ENCODE peak calls at places on chromosomes 1 and 21, in seven cellular contexts. One of them, this sample, is unnamed.

GRCh38 chr1:145740269-145740668 is 21.0 kb downstream of the CD160 start:
- DNase-seq in T-cell: no peak
- DNase-seq in Right ventricle myocardium superior: no peak
- DNase-seq in BE2C: no peak
- DNase-seq in adrenal gland: no peak
- DNase-seq in KG1: no peak
- DNase-seq in NCI-H1092 treated with DMSO at 0.1 percent for 48 hours: no peak
- DNase-seq in this sample: no peak

GRCh38 chr1:192609110-192610079 is 26.6 kb upstream of the RGS13 start:
- DNase-seq in adrenal gland: peak
- DNase-seq in Right ventricle myocardium superior: peak
- DNase-seq in T-cell: peak
- DNase-seq in BE2C: no peak
- DNase-seq in NCI-H1092 treated with DMSO at 0.1 percent for 48 hours: no peak
- DNase-seq in KG1: peak
- DNase-seq in this sample: peak

GRCh38 chr1:47572731-47573505 is 135.1 kb downstream of the FOXD2 start:
- DNase-seq in T-cell: no peak
- DNase-seq in adrenal gland: no peak
- DNase-seq in Right ventricle myocardium superior: no peak
- DNase-seq in BE2C: no peak
- DNase-seq in KG1: no peak
- DNase-seq in NCI-H1092 treated with DMSO at 0.1 percent for 48 hours: no peak
- DNase-seq in this sample: no peak

GRCh38 chr1:81590171-81590570 is 210.6 kb upstream of the ADGRL2 start:
- DNase-seq in adrenal gland: no peak
- DNase-seq in T-cell: no peak
- DNase-seq in NCI-H1092 treated with DMSO at 0.1 percent for 48 hours: no peak
- DNase-seq in KG1: no peak
- DNase-seq in BE2C: no peak
- DNase-seq in Right ventricle myocardium superior: no peak
- DNase-seq in this sample: no peak

GRCh38 chr1:53198241-53198651 is 1.6 kb downstream of the CPT2 start:
- DNase-seq in Right ventricle myocardium superior: no peak
- DNase-seq in NCI-H1092 treated with DMSO at 0.1 percent for 48 hours: no peak
- DNase-seq in T-cell: no peak
- DNase-seq in BE2C: no peak
- DNase-seq in adrenal gland: no peak
- DNase-seq in KG1: no peak
- DNase-seq in this sample: peak

GRCh38 chr1:31376374-31377134 is 3.7 kb upstream of the FABP3 start:
- DNase-seq in T-cell: no peak
- DNase-seq in adrenal gland: no peak
- DNase-seq in BE2C: peak
- DNase-seq in NCI-H1092 treated with DMSO at 0.1 percent for 48 hours: no peak
- DNase-seq in KG1: no peak
- DNase-seq in Right ventricle myocardium superior: no peak
- DNase-seq in this sample: peak

GRCh38 chr1:67629370-67630075 is 55.5 kb upstream of the GADD45A start:
- DNase-seq in adrenal gland: no peak
- DNase-seq in NCI-H1092 treated with DMSO at 0.1 percent for 48 hours: no peak
- DNase-seq in T-cell: no peak
- DNase-seq in KG1: no peak
- DNase-seq in BE2C: no peak
- DNase-seq in Right ventricle myocardium superior: no peak
- DNase-seq in this sample: no peak

GRCh38 chr1:37471345-37472231 is 2.8 kb upstream of the ZC3H12A start:
- DNase-seq in NCI-H1092 treated with DMSO at 0.1 percent for 48 hours: peak
- DNase-seq in adrenal gland: peak
- DNase-seq in T-cell: no peak
- DNase-seq in BE2C: peak
- DNase-seq in Right ventricle myocardium superior: peak
- DNase-seq in KG1: no peak
- DNase-seq in this sample: peak

GRCh38 chr1:181345146-181345545 is 138.2 kb upstream of the CACNA1E start:
- DNase-seq in T-cell: no peak
- DNase-seq in NCI-H1092 treated with DMSO at 0.1 percent for 48 hours: no peak
- DNase-seq in adrenal gland: no peak
- DNase-seq in KG1: no peak
- DNase-seq in Right ventricle myocardium superior: no peak
- DNase-seq in BE2C: no peak
- DNase-seq in this sample: no peak

GRCh38 chr1:181084606-181084969 is 3.9 kb upstream of the IER5 start:
- DNase-seq in NCI-H1092 treated with DMSO at 0.1 percent for 48 hours: no peak
- DNase-seq in T-cell: no peak
- DNase-seq in KG1: no peak
- DNase-seq in Right ventricle myocardium superior: no peak
- DNase-seq in adrenal gland: no peak
- DNase-seq in BE2C: no peak
- DNase-seq in this sample: no peak

GRCh38 chr1:170670751-170671628 is 7.1 kb downstream of the PRRX1 start:
- DNase-seq in NCI-H1092 treated with DMSO at 0.1 percent for 48 hours: no peak
- DNase-seq in T-cell: no peak
- DNase-seq in Right ventricle myocardium superior: peak
- DNase-seq in BE2C: peak
- DNase-seq in KG1: no peak
- DNase-seq in adrenal gland: peak
- DNase-seq in this sample: no peak

GRCh38 chr1:217453816-217454215 is 177.1 kb downstream of the GPATCH2 start:
- DNase-seq in KG1: no peak
- DNase-seq in Right ventricle myocardium superior: no peak
- DNase-seq in BE2C: peak
- DNase-seq in T-cell: no peak
- DNase-seq in NCI-H1092 treated with DMSO at 0.1 percent for 48 hours: no peak
- DNase-seq in adrenal gland: no peak
- DNase-seq in this sample: no peak

GRCh38 chr1:230713915-230714764 is at the start of gene AGT:
- DNase-seq in KG1: no peak
- DNase-seq in adrenal gland: peak
- DNase-seq in Right ventricle myocardium superior: peak
- DNase-seq in T-cell: no peak
- DNase-seq in BE2C: no peak
- DNase-seq in NCI-H1092 treated with DMSO at 0.1 percent for 48 hours: peak
- DNase-seq in this sample: peak

GRCh38 chr1:157734328-157734727 is 33.8 kb upstream of the FCRL3 start:
- DNase-seq in BE2C: no peak
- DNase-seq in T-cell: no peak
- DNase-seq in KG1: no peak
- DNase-seq in Right ventricle myocardium superior: no peak
- DNase-seq in adrenal gland: no peak
- DNase-seq in NCI-H1092 treated with DMSO at 0.1 percent for 48 hours: no peak
- DNase-seq in this sample: no peak

GRCh38 chr1:154155282-154155681 is 409 bp upstream of the NUP210L start:
- DNase-seq in NCI-H1092 treated with DMSO at 0.1 percent for 48 hours: no peak
- DNase-seq in adrenal gland: no peak
- DNase-seq in BE2C: no peak
- DNase-seq in Right ventricle myocardium superior: peak
- DNase-seq in T-cell: no peak
- DNase-seq in KG1: no peak
- DNase-seq in this sample: peak

GRCh38 chr21:33339938-33340337 is 15.2 kb downstream of the IFNAR1 start:
- DNase-seq in Right ventricle myocardium superior: no peak
- DNase-seq in adrenal gland: no peak
- DNase-seq in BE2C: no peak
- DNase-seq in NCI-H1092 treated with DMSO at 0.1 percent for 48 hours: no peak
- DNase-seq in KG1: no peak
- DNase-seq in T-cell: no peak
- DNase-seq in this sample: no peak

GRCh38 chr1:168476588-168477379 is 67.0 kb downstream of the XCL2 start:
- DNase-seq in T-cell: no peak
- DNase-seq in Right ventricle myocardium superior: no peak
- DNase-seq in adrenal gland: no peak
- DNase-seq in NCI-H1092 treated with DMSO at 0.1 percent for 48 hours: no peak
- DNase-seq in KG1: no peak
- DNase-seq in BE2C: no peak
- DNase-seq in this sample: no peak

GRCh38 chr1:1004420-1004779 is 4.5 kb upstream of the HES4 start:
- DNase-seq in KG1: no peak
- DNase-seq in BE2C: peak
- DNase-seq in adrenal gland: no peak
- DNase-seq in Right ventricle myocardium superior: no peak
- DNase-seq in NCI-H1092 treated with DMSO at 0.1 percent for 48 hours: no peak
- DNase-seq in T-cell: no peak
- DNase-seq in this sample: no peak

GRCh38 chr1:50661626-50662025 is 238.4 kb upstream of the DMRTA2 start:
- DNase-seq in T-cell: no peak
- DNase-seq in BE2C: no peak
- DNase-seq in NCI-H1092 treated with DMSO at 0.1 percent for 48 hours: no peak
- DNase-seq in adrenal gland: no peak
- DNase-seq in Right ventricle myocardium superior: no peak
- DNase-seq in KG1: no peak
- DNase-seq in this sample: no peak

GRCh38 chr1:231393668-231394067 is 28.4 kb downstream of the EGLN1 start:
- DNase-seq in adrenal gland: no peak
- DNase-seq in BE2C: no peak
- DNase-seq in KG1: no peak
- DNase-seq in T-cell: no peak
- DNase-seq in NCI-H1092 treated with DMSO at 0.1 percent for 48 hours: no peak
- DNase-seq in Right ventricle myocardium superior: no peak
- DNase-seq in this sample: no peak

GRCh38 chr1:45535988-45536766 is 14.4 kb upstream of the AKR1A1 start:
- DNase-seq in Right ventricle myocardium superior: no peak
- DNase-seq in T-cell: no peak
- DNase-seq in NCI-H1092 treated with DMSO at 0.1 percent for 48 hours: no peak
- DNase-seq in BE2C: no peak
- DNase-seq in adrenal gland: no peak
- DNase-seq in KG1: no peak
- DNase-seq in this sample: no peak

GRCh38 chr1:201016943-201017827 is 6.3 kb downstream of the KIF21B start:
- DNase-seq in Right ventricle myocardium superior: no peak
- DNase-seq in KG1: no peak
- DNase-seq in BE2C: peak
- DNase-seq in T-cell: no peak
- DNase-seq in NCI-H1092 treated with DMSO at 0.1 percent for 48 hours: no peak
- DNase-seq in adrenal gland: no peak
- DNase-seq in this sample: no peak

GRCh38 chr1:28290851-28291250 is 31.5 kb downstream of the SESN2 start:
- DNase-seq in Right ventricle myocardium superior: no peak
- DNase-seq in T-cell: no peak
- DNase-seq in BE2C: no peak
- DNase-seq in KG1: no peak
- DNase-seq in NCI-H1092 treated with DMSO at 0.1 percent for 48 hours: no peak
- DNase-seq in adrenal gland: no peak
- DNase-seq in this sample: no peak

GRCh38 chr1:92095868-92096267 is 15.7 kb downstream of the BTBD8 start:
- DNase-seq in Right ventricle myocardium superior: no peak
- DNase-seq in NCI-H1092 treated with DMSO at 0.1 percent for 48 hours: no peak
- DNase-seq in T-cell: no peak
- DNase-seq in adrenal gland: peak
- DNase-seq in BE2C: no peak
- DNase-seq in KG1: no peak
- DNase-seq in this sample: no peak

GRCh38 chr1:58779837-58780585 is 3.8 kb downstream of the JUN start:
- DNase-seq in KG1: no peak
- DNase-seq in BE2C: no peak
- DNase-seq in NCI-H1092 treated with DMSO at 0.1 percent for 48 hours: peak
- DNase-seq in T-cell: no peak
- DNase-seq in Right ventricle myocardium superior: no peak
- DNase-seq in adrenal gland: peak
- DNase-seq in this sample: peak

GRCh38 chr1:175201061-175201508 is 8.5 kb upstream of the KIAA0040 start:
- DNase-seq in BE2C: no peak
- DNase-seq in Right ventricle myocardium superior: no peak
- DNase-seq in T-cell: no peak
- DNase-seq in NCI-H1092 treated with DMSO at 0.1 percent for 48 hours: no peak
- DNase-seq in KG1: no peak
- DNase-seq in adrenal gland: no peak
- DNase-seq in this sample: no peak

GRCh38 chr1:13956386-13956785 is 256.4 kb downstream of the PRDM2 start:
- DNase-seq in KG1: no peak
- DNase-seq in BE2C: no peak
- DNase-seq in T-cell: no peak
- DNase-seq in Right ventricle myocardium superior: no peak
- DNase-seq in adrenal gland: no peak
- DNase-seq in NCI-H1092 treated with DMSO at 0.1 percent for 48 hours: no peak
- DNase-seq in this sample: no peak

GRCh38 chr1:152397474-152397873 is 16.6 kb downstream of the CRNN start:
- DNase-seq in T-cell: no peak
- DNase-seq in BE2C: no peak
- DNase-seq in Right ventricle myocardium superior: no peak
- DNase-seq in NCI-H1092 treated with DMSO at 0.1 percent for 48 hours: no peak
- DNase-seq in KG1: no peak
- DNase-seq in adrenal gland: no peak
- DNase-seq in this sample: no peak

GRCh38 chr1:40534589-40534988 is 3.2 kb downstream of the ZNF684 start:
- DNase-seq in BE2C: no peak
- DNase-seq in KG1: no peak
- DNase-seq in Right ventricle myocardium superior: no peak
- DNase-seq in adrenal gland: no peak
- DNase-seq in T-cell: no peak
- DNase-seq in NCI-H1092 treated with DMSO at 0.1 percent for 48 hours: no peak
- DNase-seq in this sample: no peak